ENCODE peak calls at places on chromosomes 7 and 10, in four cellular contexts. I, E, J and K are unnamed samples.

GRCh38 chr7:115099906-115100305 is 178.0 kb downstream of the MDFIC start:
- DNase-seq in I (no peak), E (peak; percentile 85), J (no peak), K (no peak)

GRCh38 chr10:1530871-1531517 is 206.3 kb downstream of the ADARB2 start:
- DNase-seq in I (no peak), E (no peak), J (peak; percentile 11), K (no peak)

GRCh38 chr7:50793115-50793946 is 10.6 kb upstream of the GRB10 start:
- DNase-seq in I (no peak), E (peak; percentile 36), J (peak; percentile 88), K (no peak)

GRCh38 chr7:99579956-99580777 is 17.9 kb upstream of the TMEM225B start:
- DNase-seq in I (no peak), E (peak; percentile 23), J (peak; percentile 63), K (peak; percentile 83)

GRCh38 chr7:148383651-148384050 is 206.9 kb upstream of the C7orf33 start:
- DNase-seq in I (no peak), E (no peak), J (no peak), K (no peak)

GRCh38 chr7:130369831-130370230 is 10.5 kb upstream of the CPA1 start:
- DNase-seq in I (no peak), E (no peak), J (no peak), K (no peak)

GRCh38 chr7:140238778-140239652 is 62.2 kb upstream of the KDM7A start:
- DNase-seq in I (no peak), E (no peak), J (no peak), K (no peak)

GRCh38 chr7:2638224-2638991 is 6.6 kb downstream of the TTYH3 start:
- DNase-seq in I (no peak), E (peak; percentile 71), J (peak; percentile 87), K (no peak)

GRCh38 chr7:40986351-40986873 is 716.5 kb downstream of the INHBA start:
- DNase-seq in I (no peak), E (peak; percentile 98), J (no peak), K (no peak)

GRCh38 chr7:130277763-130278643 is 11.3 kb downstream of the CPA2 start:
- DNase-seq in I (no peak), E (peak; percentile 69), J (peak; percentile 66), K (no peak)

GRCh38 chr7:25823571-25823970 is 328.4 kb upstream of the NFE2L3 start:
- DNase-seq in I (peak; percentile 75), E (no peak), J (no peak), K (no peak)

GRCh38 chr7:25821225-25821624 is 330.8 kb upstream of the NFE2L3 start:
- DNase-seq in I (peak; percentile 91), E (no peak), J (no peak), K (no peak)

GRCh38 chr7:25815711-25816110 is 336.3 kb upstream of the NFE2L3 start:
- DNase-seq in I (no peak), E (no peak), J (no peak), K (no peak)

GRCh38 chr7:25822823-25823222 is 329.2 kb upstream of the NFE2L3 start:
- DNase-seq in I (no peak), E (no peak), J (no peak), K (no peak)

GRCh38 chr7:25820432-25821040 is 331.5 kb upstream of the NFE2L3 start:
- DNase-seq in I (peak; percentile 64), E (no peak), J (no peak), K (no peak)
- TF ChIP-seq CTCF in I (peak; percentile 98), E (peak; percentile 30), J (peak; percentile 27), K (peak; percentile 72)

GRCh38 chr10:86757110-86757790 is 831 bp downstream of the BMPR1A start:
- DNase-seq in I (no peak), E (peak; percentile 65), J (peak; percentile 71), K (peak; percentile 76)
- TF ChIP-seq CTCF in I (no peak), E (peak; percentile 38), J (peak; percentile 25), K (peak; percentile 68)

DNA sequence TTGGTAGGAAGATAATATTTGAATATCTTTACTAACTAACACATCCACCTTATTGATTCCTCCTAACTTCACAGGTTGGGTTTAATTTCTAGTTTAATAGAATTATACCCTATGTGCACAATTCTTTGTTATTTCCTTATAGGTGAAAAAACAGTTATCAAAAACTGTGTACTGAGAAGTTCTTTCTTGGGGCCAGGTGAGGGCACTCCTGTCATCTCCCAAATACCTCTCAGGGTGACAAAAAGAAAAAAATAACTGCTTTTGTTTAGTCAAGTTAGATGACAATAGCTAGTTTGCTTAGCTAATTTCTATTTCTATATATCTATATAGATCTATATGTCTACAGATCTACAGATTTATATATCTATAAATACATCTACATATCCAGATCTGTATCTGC is 10.1 kb downstream of the FZD8 start:
- DNase-seq in I (no peak), E (no peak), J (no peak), K (no peak)
- TF ChIP-seq CTCF in I (peak; percentile 65), E (no peak), J (no peak), K (peak; percentile 17)

GRCh38 chr7:45178241-45179225 is 20.9 kb downstream of the RAMP3 start:
- DNase-seq in I (peak; percentile 22), E (no peak), J (peak; percentile 33), K (no peak)
- TF ChIP-seq CTCF in I (peak; percentile 58), E (no peak), J (no peak), K (peak; percentile 32)

GRCh38 chr7:32045228-32045627 is 25.0 kb downstream of the PDE1C start:
- DNase-seq in I (no peak), E (no peak), J (no peak), K (no peak)

GRCh38 chr7:32044739-32045138 is 25.5 kb downstream of the PDE1C start:
- DNase-seq in I (no peak), E (no peak), J (no peak), K (no peak)

GRCh38 chr7:32039000-32039756 is 31.0 kb downstream of the PDE1C start:
- DNase-seq in I (no peak), E (no peak), J (no peak), K (no peak)

GRCh38 chr7:32043688-32044087 is 26.5 kb downstream of the PDE1C start:
- DNase-seq in I (no peak), E (peak; percentile 83), J (no peak), K (no peak)

DNA sequence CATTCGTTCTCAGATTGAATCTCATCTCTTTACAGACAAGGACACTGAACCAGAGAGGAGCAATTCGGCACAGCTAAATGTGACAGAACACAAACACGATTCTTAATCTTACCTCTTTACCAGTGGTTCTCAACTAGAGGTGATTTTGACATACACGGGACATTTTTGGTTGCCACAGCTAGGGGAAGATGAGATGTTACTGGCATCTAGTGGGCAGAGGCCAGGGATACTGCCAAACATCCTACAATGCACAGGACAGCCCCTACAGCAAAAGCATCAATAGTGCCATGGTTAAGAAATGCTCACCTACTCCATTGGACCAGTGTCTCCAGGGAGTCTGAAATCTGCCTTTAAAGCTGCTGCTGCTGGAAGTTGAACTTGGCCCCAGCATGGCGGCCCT is 27.3 kb downstream of the PDE1C start:
- DNase-seq in I (no peak), E (no peak), J (no peak), K (no peak)
- TF ChIP-seq CTCF in I (no peak), E (no peak), J (no peak), K (no peak)

DNA sequence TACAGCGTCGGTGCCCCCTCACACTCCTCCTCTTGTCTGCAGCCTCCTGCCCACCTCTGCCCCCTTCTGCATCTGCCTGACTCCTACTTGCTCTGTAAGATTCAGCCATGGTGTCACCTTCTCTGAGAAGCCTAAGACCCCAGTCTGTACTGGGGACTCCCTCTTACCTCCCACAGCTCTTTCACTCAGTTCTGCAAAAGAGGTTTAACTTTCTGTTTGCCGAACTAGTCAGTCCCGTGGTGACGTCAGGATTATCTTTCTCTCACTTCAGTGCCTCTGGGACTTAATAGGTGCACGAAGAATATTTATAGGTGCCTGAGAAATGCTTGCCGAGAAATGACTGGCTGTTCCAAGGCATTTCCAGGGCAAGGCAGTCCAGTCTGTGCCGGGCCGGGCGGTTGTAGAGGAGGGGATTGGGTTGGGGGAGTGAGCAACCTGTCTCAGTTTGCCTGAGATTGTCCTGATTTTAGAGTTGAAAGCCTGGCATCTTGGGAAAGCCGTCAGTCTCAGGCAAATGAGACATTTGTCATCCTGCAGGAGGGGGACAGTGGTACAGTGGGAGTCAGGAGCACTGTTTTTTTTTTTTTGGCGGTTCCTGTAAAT is 227.5 kb upstream of the NPVF start:
- DNase-seq in I (no peak), E (no peak), J (no peak), K (no peak)
- TF ChIP-seq CTCF in I (no peak), E (no peak), J (no peak), K (no peak)

GRCh38 chr7:116327751-116328150 is 117.4 kb downstream of the TES start:
- DNase-seq in I (no peak), E (peak; percentile 99), J (no peak), K (no peak)
- TF ChIP-seq CTCF in I (no peak), E (no peak), J (no peak), K (no peak)

GRCh38 chr10:14244147-14244546 is 86.6 kb downstream of the FRMD4A start:
- DNase-seq in I (no peak), E (peak; percentile 7), J (no peak), K (no peak)
- TF ChIP-seq CTCF in I (peak; percentile 17), E (peak; percentile 7), J (no peak), K (peak; percentile 60)